ENCODE peak calls at places on chromosomes 11 and 22, in four cellular contexts. L is cardiac muscle cell, F is fibroblast of mammary gland, U is H1. J is an unnamed sample.

GRCh38 chr11:11579012-11579755 is 42.6 kb downstream of the GALNT18 start:
- DNase-seq in F (no peak), U (peak), L (no peak), J (no peak)

GRCh38 chr22:43377486-43377995 is 34.3 kb upstream of the MPPED1 start:
- DNase-seq in F (no peak), U (no peak), L (peak), J (no peak)

GRCh38 chr11:27471067-27471587 is 1.5 kb downstream of the LGR4 start:
- DNase-seq in U (no peak), L (no peak), F (no peak), J (no peak)

GRCh38 chr22:37417737-37418348 is 9.4 kb downstream of the ELFN2 start:
- DNase-seq in U (no peak), L (no peak), F (no peak), J (no peak)

GRCh38 chr22:26182723-26183122 is 13.5 kb downstream of the SEZ6L start:
- DNase-seq in U (no peak), L (no peak), F (no peak), J (no peak)

GRCh38 chr22:35446365-35446764 is 46.4 kb downstream of the MCM5 start:
- DNase-seq in U (no peak), L (peak), F (peak), J (peak)

GRCh38 chr11:19524171-19524671 is 188.4 kb upstream of the NAV2 start:
- DNase-seq in L (no peak), F (peak), U (no peak), J (no peak)

GRCh38 chr11:3835100-3835485 is 5.7 kb downstream of the RHOG start:
- DNase-seq in U (no peak), L (no peak), F (peak), J (peak)

GRCh38 chr11:35377262-35377661 is 42.1 kb downstream of the SLC1A2 start:
- DNase-seq in F (no peak), U (no peak), L (no peak), J (no peak)

GRCh38 chr22:49632199-49633009 is 195.3 kb downstream of the BRD1 start:
- DNase-seq in F (peak), U (peak), L (peak), J (no peak)

GRCh38 chr22:42346722-42347121 is 76.3 kb upstream of the TCF20 start:
- DNase-seq in L (no peak), U (no peak), F (no peak), J (no peak)

GRCh38 chr11:17793642-17794170 is 59.1 kb downstream of the KCNC1 start:
- DNase-seq in L (no peak), U (no peak), F (no peak), J (no peak)

GRCh38 chr11:74278721-74279148 is 32.7 kb downstream of the P4HA3 start:
- DNase-seq in F (peak), U (no peak), L (peak), J (peak)

GRCh38 chr11:77026236-77026635 is 8.0 kb upstream of the B3GNT6 start:
- DNase-seq in L (no peak), U (no peak), F (no peak), J (no peak)

GRCh38 chr11:122634507-122634906 is 21.0 kb upstream of the UBASH3B start:
- DNase-seq in F (peak), L (no peak), U (peak), J (peak)

GRCh38 chr11:67636962-67637361 is 2.6 kb downstream of the TBX10 start:
- DNase-seq in F (no peak), U (no peak), L (no peak), J (no peak)

J was measured in HCEC 1CT.